ENCODE peak calls at places on chromosomes 7 and 10, in eight cellular contexts. E, O, C, H, K, T, G and M are unnamed samples.

GRCh38 chr10:72297281-72297967 is 23.7 kb downstream of the DDIT4 start:
- DNase-seq in C (peak; percentile 92), O (peak; percentile 85), K (peak; percentile 92), G (peak; percentile 98), H (peak; percentile 97), E (peak; percentile 62), T (peak; percentile 91), M (peak; percentile 96)

GRCh38 chr10:113610636-113611601 is 52.9 kb downstream of the NRAP start:
- DNase-seq in H (peak; percentile 59), E (no peak), T (no peak), K (no peak), C (no peak), O (no peak), G (no peak), M (no peak)

GRCh38 chr10:65670087-65670486 is 1255.7 kb upstream of the LRRTM3 start:
- DNase-seq in C (no peak), K (no peak), E (no peak), H (peak; percentile 88), G (no peak), O (no peak), T (no peak), M (no peak)

GRCh38 chr10:119289227-119289925 is 82.0 kb downstream of the GRK5 start:
- DNase-seq in E (no peak), O (no peak), K (no peak), H (no peak), G (no peak), C (no peak), T (no peak), M (no peak)

GRCh38 chr7:103704701-103705100 is 258.7 kb upstream of the SLC26A5 start:
- DNase-seq in K (no peak), C (no peak), E (no peak), G (no peak), H (no peak), T (no peak), O (no peak), M (no peak)

GRCh38 chr10:110947061-110947595 is 27.7 kb downstream of the SHOC2 start:
- DNase-seq in K (no peak), H (peak; percentile 62), E (no peak), G (no peak), T (no peak), C (no peak), O (no peak), M (no peak)

GRCh38 chr7:41584746-41585145 is 118.1 kb downstream of the INHBA start:
- DNase-seq in O (no peak), G (no peak), E (no peak), H (no peak), K (no peak), C (no peak), T (no peak), M (no peak)

GRCh38 chr7:98831641-98832221 is 38.1 kb downstream of the TMEM130 start:
- DNase-seq in T (peak; percentile 12), H (no peak), G (no peak), C (peak; percentile 64), E (no peak), K (no peak), O (no peak), M (no peak)

GRCh38 chr7:117941138-117941810 is 68.0 kb upstream of the CTTNBP2 start:
- DNase-seq in K (no peak), G (no peak), C (no peak), E (no peak), H (no peak), T (no peak), O (no peak), M (no peak)

GRCh38 chr7:150940446-150941102 is 37.5 kb downstream of the KCNH2 start:
- DNase-seq in O (no peak), K (no peak), T (no peak), G (no peak), H (no peak), C (peak; percentile 36), E (peak; percentile 39), M (no peak)

GRCh38 chr10:50917486-50917885 is 32.1 kb upstream of the A1CF start:
- DNase-seq in T (no peak), O (no peak), K (no peak), G (no peak), E (no peak), H (peak; percentile 53), C (no peak), M (no peak)

GRCh38 chr7:91628742-91629141 is 251.8 kb downstream of the MTERF1 start:
- DNase-seq in K (no peak), C (no peak), H (peak; percentile 4), G (no peak), T (no peak), E (no peak), O (no peak), M (no peak)

GRCh38 chr7:105346593-105347322 is 42.0 kb downstream of the SRPK2 start:
- DNase-seq in H (no peak), O (no peak), G (peak; percentile 56), K (no peak), T (no peak), C (no peak), E (no peak), M (no peak)

GRCh38 chr7:135978624-135979023 is 1.5 kb upstream of the MTPN start:
- DNase-seq in K (no peak), C (no peak), O (peak; percentile 30), H (no peak), T (no peak), E (no peak), G (no peak), M (no peak)

GRCh38 chr10:95729323-95730055 is 26.5 kb upstream of the ENTPD1 start:
- DNase-seq in H (no peak), G (no peak), T (no peak), K (no peak), O (no peak), E (no peak), C (no peak), M (no peak)

DNA sequence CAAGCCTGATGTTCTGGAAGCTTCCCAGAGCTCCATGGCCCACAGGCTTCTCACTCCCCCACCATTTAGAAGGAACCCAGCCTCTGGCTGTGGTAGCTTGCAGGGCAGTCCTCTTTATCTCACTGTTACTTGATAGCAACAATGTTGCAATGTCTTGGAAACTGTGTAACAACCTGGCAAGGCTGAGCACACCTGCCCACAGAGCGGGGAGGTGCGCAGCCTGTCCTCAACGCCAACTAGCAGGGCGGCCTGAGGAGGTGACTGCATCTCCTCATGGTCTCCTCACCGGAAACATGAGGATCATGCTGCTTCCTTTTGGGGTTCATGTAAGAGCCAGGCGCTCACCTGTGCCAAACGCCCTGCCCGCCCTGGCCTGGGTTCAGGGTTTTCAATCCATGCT is 43.7 kb upstream of the INSIG1 start:
- DNase-seq in O (no peak), K (no peak), G (no peak), T (no peak), E (no peak), H (no peak), C (no peak), M (no peak)
- H3K27ac ChIP-seq in O (no peak overlapping the region), K (no peak overlapping the region), G (no peak overlapping the region), T (no peak overlapping the region), E (no peak overlapping the region), H (no peak overlapping the region), C (no peak overlapping the region), M (no peak overlapping the region)

GRCh38 chr10:93462371-93462770 is 19.8 kb downstream of the MYOF start:
- DNase-seq in O (no peak), K (no peak), G (no peak), C (no peak), E (no peak), H (no peak), T (no peak), M (no peak)

GRCh38 chr10:93461124-93461806 is 20.9 kb downstream of the MYOF start:
- DNase-seq in C (no peak), K (no peak), G (no peak), H (peak; percentile 96), O (no peak), E (no peak), T (no peak), M (no peak)

GRCh38 chr10:93462881-93463280 is 19.3 kb downstream of the MYOF start:
- DNase-seq in E (no peak), T (no peak), H (peak; percentile 76), G (no peak), C (peak; percentile 64), O (no peak), K (no peak), M (no peak)

GRCh38 chr10:93463723-93464511 is 18.2 kb downstream of the MYOF start:
- DNase-seq in C (peak; percentile 65), K (no peak), G (no peak), H (peak; percentile 79), T (peak; percentile 37), E (no peak), O (peak; percentile 52), M (no peak)

GRCh38 chr10:93461807-93462178 is 20.3 kb downstream of the MYOF start:
- DNase-seq in K (no peak), G (no peak), O (no peak), C (no peak), E (no peak), T (no peak), H (peak; percentile 89), M (no peak)
- H3K4me3 ChIP-seq in K (no peak overlapping the region), G (no peak overlapping the region), O (no peak overlapping the region), C (no peak overlapping the region), E (no peak overlapping the region), T (no peak overlapping the region), H (no peak overlapping the region), M (no peak overlapping the region)

DNA sequence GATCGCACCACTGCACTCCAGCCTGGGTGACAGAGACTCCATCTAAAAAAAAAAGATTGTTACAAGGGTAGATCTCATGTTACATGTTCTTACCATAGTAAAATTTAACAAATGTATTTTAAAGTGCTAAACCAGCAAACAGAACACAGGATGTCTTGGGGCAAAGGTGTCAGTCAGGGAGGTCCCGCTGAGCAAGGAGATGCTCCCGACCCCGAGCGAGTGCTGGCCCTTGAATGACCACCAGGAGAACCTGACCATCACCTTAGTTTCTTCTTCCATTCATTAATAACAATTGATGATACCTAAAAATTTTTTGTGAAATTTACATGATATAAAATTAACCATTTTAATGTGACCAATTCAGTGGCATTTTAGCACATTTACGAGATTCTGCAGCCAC is 241.6 kb upstream of the GPR26 start:
- DNase-seq in T (no peak), C (no peak), O (no peak), K (no peak), E (no peak), G (no peak), H (no peak), M (no peak)
- H3K4me1 ChIP-seq in T (no peaks in the 10 kb centered on the region), C (no peaks in the 10 kb centered on the region), O (no peaks in the 10 kb centered on the region), K (no peaks in the 10 kb centered on the region), E (no peaks in the 10 kb centered on the region), G (no peaks in the 10 kb centered on the region), H (no peaks in the 10 kb centered on the region), M (no peaks in the 10 kb centered on the region)

GRCh38 chr7:149877890-149878522 is 4.2 kb downstream of the ATP6V0E2 start:
- DNase-seq in O (no peak), H (no peak), G (no peak), C (peak; percentile 50), K (no peak), E (no peak), T (no peak), M (no peak)

GRCh38 chr7:149873074-149873967 is 448 bp upstream of the ATP6V0E2 start:
- DNase-seq in E (peak; percentile 90), K (peak; percentile 92), O (peak; percentile 91), T (peak; percentile 96), H (peak; percentile 89), C (peak; percentile 98), G (peak; percentile 88), M (peak; percentile 68)

GRCh38 chr7:149873968-149874643 is at the start of gene ATP6V0E2:
- DNase-seq in T (no peak), C (peak; percentile 56), H (no peak), K (no peak), G (no peak), O (no peak), E (no peak), M (no peak)

GRCh38 chr7:149874644-149875028 is 867 bp downstream of the ATP6V0E2 start:
- DNase-seq in C (peak; percentile 55), H (no peak), T (no peak), G (no peak), O (no peak), K (no peak), E (peak; percentile 50), M (no peak)

GRCh38 chr7:149875396-149875795 is 1.6 kb downstream of the ATP6V0E2 start:
- DNase-seq in O (no peak), C (peak; percentile 54), E (no peak), T (no peak), H (no peak), K (no peak), G (no peak), M (no peak)
- H3K27ac ChIP-seq in O (no peak overlapping the region), C (no peak overlapping the region), E (no peak overlapping the region), T (no peak overlapping the region), H (no peak overlapping the region), K (no peak overlapping the region), G (no peak overlapping the region), M (no peak overlapping the region)